ENCODE peak calls at places on chromosome 16, in six cellular contexts. One of them, this sample, is unnamed.

GRCh38 chr16:123971-124370 is 14.5 kb downstream of the NPRL3 start:
- DNase-seq in mesendoderm: no peak
- DNase-seq in neuronal stem cell: no peak
- DNase-seq in H9: no peak
- DNase-seq in IMR-90: no peak
- DNase-seq in H1: no peak
- DNase-seq in this sample: no peak

GRCh38 chr16:1960665-1961630 is 1.6 kb downstream of the NDUFB10 start:
- DNase-seq in H1: no peak
- DNase-seq in IMR-90: peak
- DNase-seq in H9: peak
- DNase-seq in neuronal stem cell: no peak
- DNase-seq in mesendoderm: peak
- DNase-seq in this sample: peak

GRCh38 chr16:48393843-48394703 is 8.9 kb upstream of the SIAH1 start:
- DNase-seq in H9: no peak
- DNase-seq in neuronal stem cell: no peak
- DNase-seq in H1: no peak
- DNase-seq in mesendoderm: no peak
- DNase-seq in IMR-90: peak
- DNase-seq in this sample: no peak

GRCh38 chr16:63737633-63738032 is 1384.2 kb downstream of the CDH11 start:
- DNase-seq in mesendoderm: no peak
- DNase-seq in IMR-90: no peak
- DNase-seq in H9: no peak
- DNase-seq in H1: no peak
- DNase-seq in neuronal stem cell: no peak
- DNase-seq in this sample: peak

GRCh38 chr16:7746971-7747370 is 414.3 kb downstream of the RBFOX1 start:
- DNase-seq in neuronal stem cell: no peak
- DNase-seq in H1: no peak
- DNase-seq in mesendoderm: no peak
- DNase-seq in IMR-90: no peak
- DNase-seq in H9: no peak
- DNase-seq in this sample: no peak

GRCh38 chr16:75273054-75273925 is 21.9 kb upstream of the BCAR1 start:
- DNase-seq in IMR-90: peak
- DNase-seq in neuronal stem cell: no peak
- DNase-seq in H9: no peak
- DNase-seq in H1: no peak
- DNase-seq in mesendoderm: peak
- DNase-seq in this sample: peak

GRCh38 chr16:15671530-15672117 is 21.6 kb downstream of the NDE1 start:
- DNase-seq in H1: no peak
- DNase-seq in H9: no peak
- DNase-seq in mesendoderm: no peak
- DNase-seq in IMR-90: no peak
- DNase-seq in neuronal stem cell: no peak
- DNase-seq in this sample: no peak

GRCh38 chr16:58222532-58223316 is 24.8 kb upstream of the CSNK2A2 start:
- DNase-seq in mesendoderm: peak
- DNase-seq in neuronal stem cell: no peak
- DNase-seq in IMR-90: peak
- DNase-seq in H1: no peak
- DNase-seq in H9: peak
- DNase-seq in this sample: peak

GRCh38 chr16:50282010-50282538 is 15.7 kb downstream of the ADCY7 start:
- DNase-seq in H1: no peak
- DNase-seq in IMR-90: no peak
- DNase-seq in mesendoderm: no peak
- DNase-seq in H9: no peak
- DNase-seq in neuronal stem cell: no peak
- DNase-seq in this sample: no peak

GRCh38 chr16:16075463-16076399 is 126.3 kb downstream of the ABCC1 start:
- DNase-seq in H9: no peak
- DNase-seq in mesendoderm: no peak
- DNase-seq in IMR-90: peak
- DNase-seq in H1: no peak
- DNase-seq in neuronal stem cell: no peak
- DNase-seq in this sample: peak

DNA sequence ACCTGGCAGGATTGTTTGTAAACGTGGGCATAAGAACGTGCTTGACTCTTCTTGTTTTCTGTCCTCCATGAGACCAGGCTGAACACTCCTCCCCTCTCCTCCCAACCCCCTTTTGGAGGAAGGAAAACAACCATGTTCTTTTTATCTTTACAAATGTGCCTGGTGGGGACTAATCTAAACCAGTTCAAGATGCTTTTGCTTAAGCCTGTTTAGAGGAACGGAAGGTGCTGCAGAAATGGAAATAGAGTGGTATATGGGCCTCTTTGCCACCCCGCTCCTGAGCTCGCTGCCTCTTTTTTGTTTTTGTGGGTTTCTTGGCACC is 288.1 kb downstream of the FTO start:
- DNase-seq in neuronal stem cell: no peak
- DNase-seq in IMR-90: no peak
- DNase-seq in H1: no peak
- DNase-seq in H9: no peak
- DNase-seq in mesendoderm: peak
- DNase-seq in this sample: no peak
- H2BK15ac ChIP-seq in neuronal stem cell: no peak
- H2BK15ac ChIP-seq in IMR-90: no peak
- H2BK15ac ChIP-seq in H1: no peak
- H2BK15ac ChIP-seq in H9: no peak
- H2BK15ac ChIP-seq in mesendoderm: no peak
- H2BK15ac ChIP-seq in this sample: no peak

DNA sequence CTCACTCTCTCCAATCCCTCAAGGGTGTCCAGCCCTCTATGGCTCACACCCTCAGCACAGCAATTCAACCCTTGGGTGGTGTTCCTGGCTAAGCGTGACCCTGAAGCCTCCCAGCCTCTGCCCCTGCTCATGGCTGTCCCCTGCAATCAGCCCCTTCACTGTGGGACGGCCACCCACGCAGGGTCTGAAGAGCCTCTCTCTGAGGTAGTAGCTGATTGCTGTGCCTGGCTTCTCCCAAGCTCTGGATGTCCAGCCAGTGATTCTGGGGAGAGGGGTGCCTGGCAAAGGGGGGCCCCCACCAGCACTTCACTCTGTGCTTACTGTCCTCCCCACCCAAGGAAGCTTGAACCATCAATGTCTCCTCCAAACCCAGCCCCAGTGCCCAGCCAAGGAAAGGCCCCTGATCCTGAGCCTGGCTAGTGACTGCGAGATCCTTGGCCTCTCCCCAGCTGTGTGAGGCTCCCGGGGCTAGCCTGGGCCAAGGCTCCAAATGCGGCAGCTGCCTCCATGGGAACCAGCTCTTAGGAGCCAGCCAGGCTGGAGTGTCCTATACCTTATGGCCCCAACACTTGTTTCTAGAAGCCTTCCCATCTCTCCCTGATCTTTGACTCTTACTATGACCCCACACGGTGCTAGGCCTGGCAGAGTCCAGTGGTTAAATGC is 9.9 kb downstream of the MTSS2 start:
- DNase-seq in H1: no peak
- DNase-seq in neuronal stem cell: no peak
- DNase-seq in mesendoderm: no peak
- DNase-seq in IMR-90: no peak
- DNase-seq in H9: no peak
- DNase-seq in this sample: no peak
- H3K4ac ChIP-seq in H1: no peak
- H3K4ac ChIP-seq in neuronal stem cell: no peak
- H3K4ac ChIP-seq in mesendoderm: no peak
- H3K4ac ChIP-seq in IMR-90: no peak
- H3K4ac ChIP-seq in H9: no peak
- H3K4ac ChIP-seq in this sample: no peak

GRCh38 chr16:60852635-60853034 is 1183.6 kb downstream of the CDH8 start:
- DNase-seq in neuronal stem cell: no peak
- DNase-seq in mesendoderm: no peak
- DNase-seq in IMR-90: no peak
- DNase-seq in H1: no peak
- DNase-seq in H9: no peak
- DNase-seq in this sample: no peak
- H2BK15ac ChIP-seq in neuronal stem cell: no peak
- H2BK15ac ChIP-seq in mesendoderm: no peak
- H2BK15ac ChIP-seq in IMR-90: no peak
- H2BK15ac ChIP-seq in H1: no peak
- H2BK15ac ChIP-seq in H9: no peak
- H2BK15ac ChIP-seq in this sample: no peak

DNA sequence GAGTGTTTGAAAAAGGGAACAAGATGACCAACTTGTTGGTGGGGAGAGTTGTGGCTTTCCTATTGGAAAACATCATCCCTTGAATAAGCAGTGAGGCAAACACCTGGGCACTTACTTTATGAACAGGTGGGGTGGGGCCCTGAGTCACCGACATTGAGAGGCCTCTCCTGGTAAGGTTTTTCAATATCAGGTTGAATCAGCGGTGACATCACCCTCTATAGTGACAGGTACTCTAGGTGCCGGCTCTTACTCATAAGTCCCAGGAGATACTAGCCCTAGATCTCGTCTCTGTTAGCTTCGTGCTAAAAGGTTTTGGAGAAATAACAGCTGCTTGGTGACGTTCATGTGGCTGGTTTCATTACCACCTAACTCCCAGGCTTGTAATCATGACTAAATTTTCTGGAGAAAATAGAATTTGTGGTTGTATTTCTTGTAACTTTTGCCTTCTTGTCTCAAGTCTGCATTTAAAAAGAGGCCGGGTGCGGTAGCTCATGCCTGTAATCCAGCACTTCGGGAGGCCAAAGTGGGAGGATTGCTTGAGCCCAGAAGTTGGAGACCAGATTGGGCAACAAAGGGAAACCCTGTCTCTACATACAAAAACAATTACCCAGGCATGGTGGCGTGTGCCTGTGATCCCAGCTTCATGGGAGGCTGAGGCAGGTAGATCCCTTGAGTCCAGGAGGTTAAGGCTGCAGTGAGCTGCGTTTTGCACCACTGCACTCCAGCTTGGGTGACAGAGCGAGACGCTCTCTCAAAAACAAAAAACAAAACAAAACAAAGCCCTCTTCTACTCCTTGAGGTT is 19.4 kb downstream of the CDH1 start:
- DNase-seq in neuronal stem cell: no peak
- DNase-seq in H9: no peak
- DNase-seq in mesendoderm: peak
- DNase-seq in IMR-90: no peak
- DNase-seq in H1: no peak
- DNase-seq in this sample: no peak
- H3K4ac ChIP-seq in neuronal stem cell: no peak
- H3K4ac ChIP-seq in H9: no peak
- H3K4ac ChIP-seq in mesendoderm: no peak
- H3K4ac ChIP-seq in IMR-90: no peak
- H3K4ac ChIP-seq in H1: no peak
- H3K4ac ChIP-seq in this sample: no peak

GRCh38 chr16:5025171-5025632 is 8.5 kb downstream of the NAGPA start:
- DNase-seq in mesendoderm: peak
- DNase-seq in neuronal stem cell: peak
- DNase-seq in H1: peak
- DNase-seq in IMR-90: no peak
- DNase-seq in H9: peak
- DNase-seq in this sample: no peak
- H2BK15ac ChIP-seq in mesendoderm: no peak
- H2BK15ac ChIP-seq in neuronal stem cell: no peak
- H2BK15ac ChIP-seq in H1: peak
- H2BK15ac ChIP-seq in IMR-90: no peak
- H2BK15ac ChIP-seq in H9: no peak
- H2BK15ac ChIP-seq in this sample: no peak

GRCh38 chr16:84739349-84740124 is 39.7 kb downstream of the USP10 start:
- DNase-seq in H9: no peak
- DNase-seq in neuronal stem cell: no peak
- DNase-seq in mesendoderm: no peak
- DNase-seq in H1: no peak
- DNase-seq in IMR-90: peak
- DNase-seq in this sample: peak

GRCh38 chr16:84740596-84741071 is 40.8 kb downstream of the USP10 start:
- DNase-seq in IMR-90: no peak
- DNase-seq in neuronal stem cell: no peak
- DNase-seq in H1: no peak
- DNase-seq in H9: no peak
- DNase-seq in mesendoderm: no peak
- DNase-seq in this sample: no peak

GRCh38 chr16:84741351-84741791 is 41.6 kb downstream of the USP10 start:
- DNase-seq in neuronal stem cell: no peak
- DNase-seq in mesendoderm: no peak
- DNase-seq in IMR-90: peak
- DNase-seq in H1: no peak
- DNase-seq in H9: no peak
- DNase-seq in this sample: peak

GRCh38 chr16:84746231-84746630 is 46.4 kb downstream of the USP10 start:
- DNase-seq in H9: no peak
- DNase-seq in H1: no peak
- DNase-seq in mesendoderm: no peak
- DNase-seq in neuronal stem cell: no peak
- DNase-seq in IMR-90: no peak
- DNase-seq in this sample: no peak

GRCh38 chr16:84742561-84743200 is 42.9 kb downstream of the USP10 start:
- DNase-seq in mesendoderm: no peak
- DNase-seq in H1: no peak
- DNase-seq in neuronal stem cell: no peak
- DNase-seq in IMR-90: no peak
- DNase-seq in H9: no peak
- DNase-seq in this sample: no peak
- H3K4ac ChIP-seq in mesendoderm: no peak
- H3K4ac ChIP-seq in H1: no peak
- H3K4ac ChIP-seq in neuronal stem cell: no peak
- H3K4ac ChIP-seq in IMR-90: no peak
- H3K4ac ChIP-seq in H9: no peak
- H3K4ac ChIP-seq in this sample: no peak

GRCh38 chr16:87724490-87725291 is 41.1 kb downstream of the KLHDC4 start:
- DNase-seq in mesendoderm: no peak
- DNase-seq in IMR-90: no peak
- DNase-seq in neuronal stem cell: no peak
- DNase-seq in H1: no peak
- DNase-seq in H9: no peak
- DNase-seq in this sample: no peak

GRCh38 chr16:87725596-87726235 is 40.1 kb downstream of the KLHDC4 start:
- DNase-seq in IMR-90: peak
- DNase-seq in mesendoderm: peak
- DNase-seq in H1: no peak
- DNase-seq in neuronal stem cell: no peak
- DNase-seq in H9: no peak
- DNase-seq in this sample: peak

GRCh38 chr16:87729266-87729954 is 36.4 kb downstream of the KLHDC4 start:
- DNase-seq in H1: no peak
- DNase-seq in H9: no peak
- DNase-seq in neuronal stem cell: no peak
- DNase-seq in IMR-90: no peak
- DNase-seq in mesendoderm: no peak
- DNase-seq in this sample: no peak

GRCh38 chr16:87728026-87728425 is 37.8 kb downstream of the KLHDC4 start:
- DNase-seq in H9: no peak
- DNase-seq in IMR-90: peak
- DNase-seq in mesendoderm: no peak
- DNase-seq in H1: no peak
- DNase-seq in neuronal stem cell: no peak
- DNase-seq in this sample: peak

DNA sequence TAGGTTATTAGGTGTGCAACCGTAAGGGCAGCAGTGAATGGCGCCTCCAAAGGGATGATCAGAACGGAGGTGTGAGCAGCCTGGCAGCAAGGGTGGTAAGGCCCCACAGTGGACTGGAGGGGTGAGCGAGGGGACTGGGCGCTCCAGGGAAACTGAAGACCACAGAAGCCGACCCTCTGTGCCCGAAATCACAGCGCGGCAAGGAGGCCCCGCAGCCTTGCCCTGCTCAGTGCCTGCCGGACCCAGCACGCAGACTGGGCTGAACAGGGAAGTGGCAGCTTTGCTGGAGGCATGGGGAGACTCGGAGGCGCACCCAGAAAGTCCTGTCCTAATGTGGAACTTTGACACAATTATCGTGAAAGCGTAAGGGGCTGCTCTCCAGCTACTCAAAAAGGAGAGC is 38.4 kb downstream of the KLHDC4 start:
- DNase-seq in H9: no peak
- DNase-seq in mesendoderm: no peak
- DNase-seq in H1: no peak
- DNase-seq in neuronal stem cell: no peak
- DNase-seq in IMR-90: no peak
- DNase-seq in this sample: no peak
- H2BK15ac ChIP-seq in H9: no peak
- H2BK15ac ChIP-seq in mesendoderm: no peak
- H2BK15ac ChIP-seq in H1: no peak
- H2BK15ac ChIP-seq in neuronal stem cell: no peak
- H2BK15ac ChIP-seq in IMR-90: no peak
- H2BK15ac ChIP-seq in this sample: no peak